ENCODE peak calls at places on chromosome 21, in ten cellular contexts. S is C1 segment of cervical spinal cord, E is left cardiac atrium, U is GDM1, D is ureter, P is ELR, F is cardiac fibroblast, B is NCI-H526, J is neuronal stem cell, C is HFFc6. X is an unnamed sample.
A peak's percentile ranks its signal among the peaks of the same experiment; 100 is the strongest.

GRCh38 chr21:42010507-42011493 is 640 bp upstream of the ZBTB21 start:
- DNase-seq in B (peak; percentile 79), J (peak; percentile 17), C (no peak), F (no peak), P (peak; percentile 23), U (no peak), S (no peak), E (no peak), D (peak; percentile 52), X (no peak)

GRCh38 chr21:15908187-15908586 is 178.4 kb downstream of the USP25 start:
- DNase-seq in J (no peak), P (peak; percentile 49), D (no peak), U (no peak), B (no peak), F (peak; percentile 70), E (no peak), S (no peak), C (no peak), X (no peak)

GRCh38 chr21:19913995-19914394 is 1084.2 kb upstream of the NCAM2 start:
- DNase-seq in U (no peak), D (no peak), J (no peak), E (no peak), B (no peak), P (no peak), C (no peak), S (no peak), F (no peak), X (no peak)

GRCh38 chr21:38229260-38229877 is 27.4 kb upstream of the KCNJ15 start:
- DNase-seq in B (no peak), U (no peak), S (no peak), F (no peak), D (no peak), P (peak; percentile 13), E (no peak), C (no peak), J (peak; percentile 4), X (no peak)

GRCh38 chr21:29311802-29312201 is 13.1 kb downstream of the BACH1 start:
- DNase-seq in P (no peak), S (no peak), E (no peak), B (no peak), U (no peak), F (no peak), C (no peak), J (no peak), D (no peak), X (no peak)

GRCh38 chr21:16460936-16461335 is 731.2 kb downstream of the USP25 start:
- DNase-seq in S (no peak), P (peak; percentile 2), D (no peak), F (no peak), B (no peak), C (no peak), J (no peak), E (no peak), U (no peak), X (no peak)

GRCh38 chr21:42609806-42610205 is 43.6 kb upstream of the PDE9A start:
- DNase-seq in C (no peak), P (no peak), B (no peak), D (no peak), F (no peak), U (no peak), E (no peak), J (no peak), S (no peak), X (no peak)

GRCh38 chr21:45948576-45949141 is 32.9 kb upstream of the COL6A1 start:
- DNase-seq in C (no peak), P (no peak), D (no peak), U (no peak), B (peak; percentile 34), F (no peak), E (no peak), S (no peak), J (no peak), X (no peak)

GRCh38 chr21:38531610-38532009 is 33.3 kb upstream of the ERG start:
- DNase-seq in F (peak; percentile 2), S (no peak), D (no peak), J (no peak), B (no peak), E (no peak), U (no peak), P (no peak), C (no peak), X (no peak)

GRCh38 chr21:15837603-15838002 is 107.8 kb downstream of the USP25 start:
- DNase-seq in C (peak; percentile 23), U (no peak), F (peak; percentile 56), S (no peak), B (no peak), P (no peak), E (no peak), D (no peak), J (no peak), X (no peak)

GRCh38 chr21:39097335-39097861 is 85.9 kb downstream of the PSMG1 start:
- DNase-seq in C (no peak), P (no peak), J (no peak), E (peak; percentile 47), B (no peak), S (no peak), U (no peak), D (no peak), F (no peak), X (peak; percentile 58)

X was measured in left ventricle myocardium superior.